ENCODE peak calls at places on chromosomes 11 and 22, in six cellular contexts. E is GM12878, H is A549, G is endothelial cell of umbilical vein, Z is K562, V is HepG2. D is an unnamed sample.
A peak's percentile ranks its signal among the peaks of the same experiment; 100 is the strongest.

GRCh38 chr11:34706709-34707461 is 86.0 kb downstream of the EHF start:
- DNase-seq in E (no peak), G (no peak), V (no peak), H (no peak), Z (no peak), D (no peak)

GRCh38 chr11:26649884-26650283 is 72.0 kb downstream of the SLC5A12 start:
- DNase-seq in Z (peak; percentile 29), G (peak; percentile 63), V (peak; percentile 65), E (peak; percentile 54), H (peak; percentile 80), D (peak; percentile 66)

GRCh38 chr11:128359515-128359914 is 227.8 kb downstream of the ETS1 start:
- DNase-seq in H (no peak), V (no peak), G (peak; percentile 31), Z (no peak), E (no peak), D (no peak)

GRCh38 chr22:31090217-31091085 is 9.3 kb downstream of the SMTN start:
- DNase-seq in E (no peak), H (no peak), Z (no peak), V (no peak), G (no peak), D (no peak)

GRCh38 chr11:87421422-87421821 is 383.7 kb downstream of the TMEM135 start:
- DNase-seq in V (peak; percentile 67), Z (peak; percentile 70), G (peak; percentile 91), E (peak; percentile 27), H (peak; percentile 83), D (peak; percentile 77)

GRCh38 chr11:36492724-36493304 is 17.3 kb downstream of the TRAF6 start:
- DNase-seq in E (no peak), Z (peak; percentile 45), H (peak; percentile 68), G (peak; percentile 68), V (peak; percentile 35), D (peak; percentile 70)

GRCh38 chr11:77092382-77092781 is 10.3 kb upstream of the OMP start:
- DNase-seq in H (no peak), V (no peak), G (no peak), Z (no peak), E (no peak), D (no peak)

GRCh38 chr11:46285173-46285572 is 7.7 kb downstream of the CREB3L1 start:
- DNase-seq in G (no peak), E (no peak), Z (no peak), H (no peak), V (no peak), D (no peak)

GRCh38 chr11:128462802-128463385 is 124.5 kb downstream of the ETS1 start:
- DNase-seq in H (no peak), G (no peak), V (no peak), Z (no peak), E (no peak), D (no peak)

GRCh38 chr22:45290410-45290936 is 5.7 kb downstream of the UPK3A start:
- DNase-seq in G (no peak), E (no peak), V (no peak), Z (no peak), H (peak; percentile 49), D (no peak)

GRCh38 chr11:113796663-113797259 is 17.2 kb downstream of the CLDN25 start:
- DNase-seq in H (peak; percentile 31), V (peak; percentile 39), E (no peak), Z (peak; percentile 49), G (peak; percentile 49), D (peak; percentile 55)

GRCh38 chr11:116598036-116598435 is 174.8 kb downstream of the BUD13 start:
- DNase-seq in E (no peak), V (no peak), G (no peak), Z (no peak), H (no peak), D (no peak)

GRCh38 chr11:111777094-111778046 is 11.2 kb upstream of the PPP2R1B start:
- DNase-seq in H (peak; percentile 66), E (peak; percentile 52), V (peak; percentile 82), G (peak; percentile 75), Z (peak; percentile 67), D (peak; percentile 79)

GRCh38 chr11:8729837-8730696 is 47.5 kb downstream of the RPL27A start:
- DNase-seq in E (no peak), H (no peak), G (no peak), V (no peak), Z (peak; percentile 70), D (no peak)

GRCh38 chr11:33438311-33438710 is 181.1 kb downstream of the HIPK3 start:
- DNase-seq in E (no peak), G (no peak), H (no peak), Z (no peak), V (no peak), D (no peak)

GRCh38 chr11:2575611-2576051 is 124.2 kb downstream of the KCNQ1OT1 start:
- DNase-seq in H (no peak), Z (no peak), G (no peak), E (no peak), V (no peak), D (no peak)

GRCh38 chr22:45476814-45477213 is 25.9 kb upstream of the FBLN1 start:
- DNase-seq in E (no peak), G (no peak), V (peak; percentile 39), H (no peak), Z (no peak), D (no peak)

GRCh38 chr11:59625703-59626102 is 10.1 kb upstream of the OSBP start:
- DNase-seq in G (no peak), V (no peak), E (no peak), Z (no peak), H (no peak), D (no peak)

GRCh38 chr22:42473484-42474193 is 41.4 kb upstream of the NFAM1 start:
- DNase-seq in H (peak; percentile 62), V (peak; percentile 53), G (peak; percentile 56), Z (peak; percentile 26), E (no peak), D (peak; percentile 64)

GRCh38 chr11:66696186-66696585 is 18.5 kb upstream of the RBM4B start:
- DNase-seq in G (no peak), V (no peak), H (no peak), E (no peak), Z (no peak), D (no peak)

GRCh38 chr11:111665779-111666178 is 63.5 kb downstream of the SIK2 start:
- DNase-seq in E (no peak), H (no peak), V (peak; percentile 44), Z (peak; percentile 22), G (peak; percentile 55), D (peak; percentile 52)

DNA sequence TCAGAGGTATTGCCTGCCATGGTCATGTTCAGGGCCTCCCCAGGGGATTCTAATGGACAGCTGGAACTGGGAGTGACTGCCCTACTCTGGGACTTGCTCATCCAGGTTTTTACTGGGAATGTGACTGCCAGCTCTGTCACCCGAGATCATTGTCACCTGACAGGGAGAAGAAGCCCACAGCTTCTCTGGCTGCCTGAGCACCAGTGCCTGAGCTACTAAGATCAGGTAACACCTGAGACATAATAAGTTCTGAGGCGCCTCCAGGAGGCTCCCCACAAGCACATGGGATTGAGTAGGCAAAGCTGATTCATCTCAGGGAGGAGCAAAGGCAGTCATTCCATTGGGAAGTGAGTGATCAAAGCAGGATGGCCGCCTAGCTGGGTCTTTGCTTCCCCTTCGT is 84.2 kb upstream of the GALNT18 start:
- DNase-seq in Z (no peak), V (no peak), E (no peak), H (no peak), G (no peak), D (no peak)
- TF ChIP-seq MYC in Z (no peak), V (no peak), E (no peak), H (no peak), G (no peak), D (no peak)

GRCh38 chr22:33851985-33852384 is 68.3 kb downstream of the LARGE1 start:
- DNase-seq in Z (no peak), G (no peak), E (no peak), H (no peak), V (no peak), D (no peak)

GRCh38 chr22:33851240-33851639 is 69.0 kb downstream of the LARGE1 start:
- DNase-seq in E (no peak), H (no peak), Z (no peak), V (no peak), G (no peak), D (peak; percentile 62)

GRCh38 chr22:33854724-33855123 is 65.6 kb downstream of the LARGE1 start:
- DNase-seq in V (no peak), H (no peak), G (no peak), E (no peak), Z (no peak), D (peak; percentile 57)

GRCh38 chr22:33850724-33851123 is 69.6 kb downstream of the LARGE1 start:
- DNase-seq in Z (no peak), V (no peak), E (no peak), H (no peak), G (no peak), D (no peak)

GRCh38 chr22:33853200-33854097 is 66.8 kb downstream of the LARGE1 start:
- DNase-seq in G (peak; percentile 6), H (peak; percentile 42), V (peak; percentile 19), Z (no peak), E (peak; percentile 53), D (peak; percentile 90)
- TF ChIP-seq MAX in G (no peak), H (no peak), V (no peak), Z (no peak), E (no peak), D (no peak)

GRCh38 chr11:65499713-65500261 is 942 bp downstream of the MALAT1 start:
- DNase-seq in V (no peak), G (no peak), Z (no peak), E (no peak), H (no peak), D (no peak)

GRCh38 chr11:65498977-65499712 is at the start of gene MALAT1:
- DNase-seq in G (peak; percentile 94), E (peak; percentile 82), Z (peak; percentile 75), H (peak; percentile 96), V (peak; percentile 88), D (peak; percentile 97)

GRCh38 chr11:65497141-65498041 is 1.5 kb upstream of the MALAT1 start:
- DNase-seq in G (peak; percentile 99), E (peak; percentile 95), H (peak; percentile 99), V (peak; percentile 95), Z (peak; percentile 92), D (peak; percentile 100)

GRCh38 chr11:65498727-65498976 is 193 bp upstream of the MALAT1 start:
- DNase-seq in H (no peak), V (no peak), G (no peak), Z (no peak), E (no peak), D (no peak)

GRCh38 chr11:65498042-65498726 is 661 bp upstream of the MALAT1 start:
- DNase-seq in Z (peak; percentile 32), G (no peak), V (no peak), H (peak; percentile 82), E (peak; percentile 53), D (peak; percentile 85)
- TF ChIP-seq CTCF in Z (no peak), G (no peak), V (no peak), H (no peak), E (no peak), D (no peak)

DNA sequence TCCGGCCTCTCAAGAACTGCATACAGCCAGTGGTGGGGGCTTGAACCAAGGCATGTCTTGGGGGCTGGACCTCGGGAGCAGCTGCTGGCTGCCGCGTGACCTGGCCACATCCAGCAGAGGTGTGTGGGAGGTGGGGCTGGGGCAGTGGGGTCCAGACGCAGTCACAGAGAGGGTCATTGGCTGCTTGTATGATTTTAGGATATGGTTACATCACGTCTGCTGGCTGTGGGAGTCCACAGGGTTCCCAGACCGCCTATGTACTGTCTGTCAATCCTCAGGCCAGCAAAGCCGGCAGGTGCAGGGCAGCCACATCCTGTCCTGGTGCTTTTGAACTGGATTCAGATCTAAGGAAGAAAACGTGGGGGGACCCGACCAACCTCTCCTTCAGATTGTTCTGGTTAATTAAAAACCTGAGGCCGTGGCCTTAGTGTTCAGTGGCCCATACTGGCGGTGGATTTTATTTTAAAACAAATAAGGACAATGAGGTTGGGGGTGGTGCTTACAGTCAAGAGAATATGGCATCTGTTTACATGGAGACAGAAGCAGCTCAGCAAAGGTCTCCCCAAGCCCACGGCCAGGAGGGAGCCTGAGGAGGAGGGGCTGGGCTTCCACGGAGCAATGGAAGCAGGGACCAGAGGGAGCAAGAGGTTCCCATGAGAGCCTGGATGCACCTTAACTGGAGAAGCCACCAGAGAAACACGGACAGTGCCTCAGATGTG is 426.0 kb downstream of the TBC1D22A start:
- DNase-seq in V (no peak), G (no peak), E (no peak), H (no peak), Z (no peak), D (no peak)
- TF ChIP-seq MYC in V (no peak), G (no peak), E (no peak), H (no peak), Z (no peak), D (no peak)